ENCODE peak calls at places on chromosomes 11 and 22, in six cellular contexts. One of them, this sample, is unnamed.

GRCh38 chr22:32016081-32016480 is 27.0 kb upstream of the SLC5A1 start:
- DNase-seq in SK-N-SH: no peak
- DNase-seq in transverse colon: no peak
- DNase-seq in sigmoid colon: no peak
- DNase-seq in tibial nerve: no peak
- DNase-seq in A549: no peak
- DNase-seq in this sample: no peak

GRCh38 chr11:38538866-38539651 is 1941.0 kb upstream of the RAG2 start:
- DNase-seq in SK-N-SH: no peak
- DNase-seq in transverse colon: no peak
- DNase-seq in sigmoid colon: no peak
- DNase-seq in tibial nerve: no peak
- DNase-seq in A549: no peak
- DNase-seq in this sample: no peak

GRCh38 chr11:57646756-57647303 is 2.9 kb downstream of the YPEL4 start:
- DNase-seq in SK-N-SH: no peak
- DNase-seq in transverse colon: no peak
- DNase-seq in sigmoid colon: no peak
- DNase-seq in tibial nerve: no peak
- DNase-seq in A549: no peak
- DNase-seq in this sample: peak

GRCh38 chr11:34825315-34825669 is 90.9 kb downstream of the APIP start:
- DNase-seq in SK-N-SH: no peak
- DNase-seq in transverse colon: no peak
- DNase-seq in sigmoid colon: no peak
- DNase-seq in tibial nerve: no peak
- DNase-seq in A549: no peak
- DNase-seq in this sample: no peak

GRCh38 chr11:2148253-2149000 is 9.2 kb upstream of the IGF2 start:
- DNase-seq in SK-N-SH: no peak
- DNase-seq in transverse colon: no peak
- DNase-seq in sigmoid colon: no peak
- DNase-seq in tibial nerve: no peak
- DNase-seq in A549: no peak
- DNase-seq in this sample: no peak

GRCh38 chr22:22552630-22553029 is 6.4 kb downstream of the PRAME start:
- DNase-seq in SK-N-SH: peak
- DNase-seq in transverse colon: no peak
- DNase-seq in sigmoid colon: no peak
- DNase-seq in tibial nerve: no peak
- DNase-seq in A549: no peak
- DNase-seq in this sample: no peak

GRCh38 chr11:117073539-117073938 is 24.7 kb downstream of the SIK3 start:
- DNase-seq in SK-N-SH: no peak
- DNase-seq in transverse colon: no peak
- DNase-seq in sigmoid colon: no peak
- DNase-seq in tibial nerve: no peak
- DNase-seq in A549: no peak
- DNase-seq in this sample: no peak

GRCh38 chr11:11025087-11025486 is 167.2 kb upstream of the ZBED5 start:
- DNase-seq in SK-N-SH: no peak
- DNase-seq in transverse colon: no peak
- DNase-seq in sigmoid colon: no peak
- DNase-seq in tibial nerve: no peak
- DNase-seq in A549: no peak
- DNase-seq in this sample: no peak

GRCh38 chr11:102427068-102427467 is 25.5 kb downstream of the TMEM123 start:
- DNase-seq in SK-N-SH: no peak
- DNase-seq in transverse colon: no peak
- DNase-seq in sigmoid colon: no peak
- DNase-seq in tibial nerve: no peak
- DNase-seq in A549: no peak
- DNase-seq in this sample: no peak

GRCh38 chr11:3015796-3016195 is 23.7 kb upstream of the NAP1L4 start:
- DNase-seq in SK-N-SH: peak
- DNase-seq in transverse colon: no peak
- DNase-seq in sigmoid colon: no peak
- DNase-seq in tibial nerve: no peak
- DNase-seq in A549: no peak
- DNase-seq in this sample: no peak

GRCh38 chr11:7672960-7673723 is at the start of gene CYB5R2:
- DNase-seq in SK-N-SH: peak
- DNase-seq in transverse colon: peak
- DNase-seq in sigmoid colon: peak
- DNase-seq in tibial nerve: peak
- DNase-seq in A549: peak
- DNase-seq in this sample: peak

GRCh38 chr11:210122-210802 is 2.8 kb downstream of the RIC8A start:
- DNase-seq in SK-N-SH: no peak
- DNase-seq in transverse colon: no peak
- DNase-seq in sigmoid colon: peak
- DNase-seq in tibial nerve: no peak
- DNase-seq in A549: peak
- DNase-seq in this sample: no peak

GRCh38 chr11:17519486-17519885 is 24.7 kb downstream of the USH1C start:
- DNase-seq in SK-N-SH: no peak
- DNase-seq in transverse colon: no peak
- DNase-seq in sigmoid colon: no peak
- DNase-seq in tibial nerve: no peak
- DNase-seq in A549: no peak
- DNase-seq in this sample: no peak

GRCh38 chr11:117866526-117866925 is 9.9 kb downstream of the FXYD6 start:
- DNase-seq in SK-N-SH: no peak
- DNase-seq in transverse colon: no peak
- DNase-seq in sigmoid colon: no peak
- DNase-seq in tibial nerve: no peak
- DNase-seq in A549: no peak
- DNase-seq in this sample: no peak

GRCh38 chr11:19512621-19513020 is 200.0 kb upstream of the NAV2 start:
- DNase-seq in SK-N-SH: no peak
- DNase-seq in transverse colon: no peak
- DNase-seq in sigmoid colon: no peak
- DNase-seq in tibial nerve: no peak
- DNase-seq in A549: no peak
- DNase-seq in this sample: no peak

GRCh38 chr22:17368727-17369552 is at the start of gene CECR2:
- DNase-seq in SK-N-SH: peak
- DNase-seq in transverse colon: peak
- DNase-seq in sigmoid colon: peak
- DNase-seq in tibial nerve: no peak
- DNase-seq in A549: no peak
- DNase-seq in this sample: peak

GRCh38 chr11:12889243-12889642 is 119.9 kb upstream of the RASSF10 start:
- DNase-seq in SK-N-SH: no peak
- DNase-seq in transverse colon: no peak
- DNase-seq in sigmoid colon: peak
- DNase-seq in tibial nerve: no peak
- DNase-seq in A549: no peak
- DNase-seq in this sample: peak

GRCh38 chr22:27574651-27575050 is 226.9 kb downstream of the MN1 start:
- DNase-seq in SK-N-SH: no peak
- DNase-seq in transverse colon: no peak
- DNase-seq in sigmoid colon: no peak
- DNase-seq in tibial nerve: no peak
- DNase-seq in A549: no peak
- DNase-seq in this sample: no peak

GRCh38 chr11:75468534-75469340 is 35.7 kb upstream of the KLHL35 start:
- DNase-seq in SK-N-SH: peak
- DNase-seq in transverse colon: peak
- DNase-seq in sigmoid colon: peak
- DNase-seq in tibial nerve: peak
- DNase-seq in A549: no peak
- DNase-seq in this sample: peak

GRCh38 chr11:79122759-79123158 is 318.1 kb downstream of the TENM4 start:
- DNase-seq in SK-N-SH: no peak
- DNase-seq in transverse colon: no peak
- DNase-seq in sigmoid colon: no peak
- DNase-seq in tibial nerve: no peak
- DNase-seq in A549: no peak
- DNase-seq in this sample: no peak

GRCh38 chr22:42489000-42489399 is 30.6 kb downstream of the RRP7A start:
- DNase-seq in SK-N-SH: no peak
- DNase-seq in transverse colon: no peak
- DNase-seq in sigmoid colon: peak
- DNase-seq in tibial nerve: no peak
- DNase-seq in A549: no peak
- DNase-seq in this sample: no peak

GRCh38 chr11:126739499-126740145 is 260.9 kb downstream of the KIRREL3 start:
- DNase-seq in SK-N-SH: no peak
- DNase-seq in transverse colon: no peak
- DNase-seq in sigmoid colon: no peak
- DNase-seq in tibial nerve: no peak
- DNase-seq in A549: no peak
- DNase-seq in this sample: no peak

GRCh38 chr11:125773516-125773915 is 5.1 kb downstream of the PATE2 start:
- DNase-seq in SK-N-SH: no peak
- DNase-seq in transverse colon: no peak
- DNase-seq in sigmoid colon: no peak
- DNase-seq in tibial nerve: no peak
- DNase-seq in A549: no peak
- DNase-seq in this sample: no peak

GRCh38 chr11:133918606-133919260 is 38.0 kb downstream of the IGSF9B start:
- DNase-seq in SK-N-SH: no peak
- DNase-seq in transverse colon: no peak
- DNase-seq in sigmoid colon: no peak
- DNase-seq in tibial nerve: no peak
- DNase-seq in A549: no peak
- DNase-seq in this sample: no peak

GRCh38 chr22:49643466-49643865 is 184.2 kb downstream of the BRD1 start:
- DNase-seq in SK-N-SH: no peak
- DNase-seq in transverse colon: no peak
- DNase-seq in sigmoid colon: no peak
- DNase-seq in tibial nerve: no peak
- DNase-seq in A549: no peak
- DNase-seq in this sample: no peak

GRCh38 chr11:21761000-21761399 is 431.9 kb upstream of the ANO5 start:
- DNase-seq in SK-N-SH: no peak
- DNase-seq in transverse colon: no peak
- DNase-seq in sigmoid colon: no peak
- DNase-seq in tibial nerve: no peak
- DNase-seq in A549: no peak
- DNase-seq in this sample: no peak

GRCh38 chr22:27554106-27554814 is 247.3 kb downstream of the MN1 start:
- DNase-seq in SK-N-SH: no peak
- DNase-seq in transverse colon: peak
- DNase-seq in sigmoid colon: no peak
- DNase-seq in tibial nerve: no peak
- DNase-seq in A549: no peak
- DNase-seq in this sample: no peak

DNA sequence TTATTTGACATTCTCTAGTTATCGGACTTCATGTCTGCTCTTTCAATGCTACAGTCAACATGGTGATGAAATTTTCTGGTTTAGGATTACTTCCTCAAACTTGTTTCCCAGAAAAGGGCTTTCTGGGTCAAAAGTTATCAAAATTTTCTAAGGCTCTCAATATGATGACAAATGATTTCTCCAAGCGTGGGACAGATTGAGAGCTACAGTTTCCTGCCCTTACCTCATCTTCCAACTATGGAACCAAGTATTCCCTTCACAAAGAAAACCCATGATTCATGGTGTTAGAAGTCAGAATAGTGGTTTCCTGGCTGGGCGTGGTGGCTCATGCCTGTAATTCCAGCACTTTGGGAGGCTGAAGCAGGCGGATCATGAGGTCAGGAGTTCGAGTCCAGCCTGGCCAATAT is 17.8 kb downstream of the MYO18B start:
- DNase-seq in SK-N-SH: no peak
- DNase-seq in transverse colon: no peak
- DNase-seq in sigmoid colon: no peak
- DNase-seq in tibial nerve: no peak
- DNase-seq in A549: peak
- DNase-seq in this sample: no peak
- H3K27ac ChIP-seq in SK-N-SH: no peak
- H3K27ac ChIP-seq in transverse colon: no peak
- H3K27ac ChIP-seq in sigmoid colon: no peak
- H3K27ac ChIP-seq in tibial nerve: no peak
- H3K27ac ChIP-seq in A549: peak
- H3K27ac ChIP-seq in this sample: no peak

DNA sequence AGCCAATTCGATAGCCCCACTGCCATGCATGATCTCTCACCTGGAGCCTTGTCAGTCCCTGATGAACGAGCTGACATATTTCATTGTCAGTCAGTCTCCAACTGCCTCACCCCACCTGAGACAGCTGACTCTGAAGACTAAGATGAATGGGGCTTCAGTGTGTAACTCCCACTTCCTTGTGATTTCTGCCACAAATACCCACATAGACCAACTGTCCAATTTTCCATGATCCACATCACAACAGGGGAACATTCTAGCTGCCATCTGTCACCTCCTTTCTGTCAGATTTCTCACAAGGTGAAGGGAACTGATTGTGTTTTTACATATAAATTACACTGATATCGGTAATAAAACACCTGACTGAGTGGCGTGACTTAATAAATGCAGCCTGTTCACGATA is 206.5 kb downstream of the FAM181B start:
- DNase-seq in SK-N-SH: no peak
- DNase-seq in transverse colon: no peak
- DNase-seq in sigmoid colon: no peak
- DNase-seq in tibial nerve: no peak
- DNase-seq in A549: no peak
- DNase-seq in this sample: no peak
- TF ChIP-seq EP300 in SK-N-SH: no peak
- TF ChIP-seq EP300 in transverse colon: no peak
- TF ChIP-seq EP300 in sigmoid colon: no peak
- TF ChIP-seq EP300 in tibial nerve: no peak
- TF ChIP-seq EP300 in A549: no peak
- TF ChIP-seq EP300 in this sample: no peak

DNA sequence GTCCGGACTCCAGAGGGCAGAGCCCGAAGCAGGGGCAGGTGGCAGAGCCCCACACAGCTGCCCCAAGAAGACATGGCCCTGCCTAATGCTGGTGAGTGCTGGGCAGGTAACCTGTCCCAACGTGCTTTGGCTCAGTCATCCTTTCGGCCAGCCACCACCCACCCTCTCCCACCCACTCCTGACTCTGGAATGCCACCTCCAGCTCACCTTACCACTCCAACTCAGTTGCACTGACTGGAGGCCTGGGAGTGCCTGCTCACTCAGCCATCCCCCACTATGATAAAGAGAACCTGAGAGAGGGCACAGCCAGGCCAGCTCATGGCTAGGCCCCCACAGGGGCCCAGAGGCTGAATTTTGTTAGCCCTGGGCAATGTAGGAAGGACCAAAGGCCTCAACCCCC is 53.8 kb upstream of the MPEG1 start:
- DNase-seq in SK-N-SH: no peak
- DNase-seq in transverse colon: no peak
- DNase-seq in sigmoid colon: no peak
- DNase-seq in tibial nerve: no peak
- DNase-seq in A549: no peak
- DNase-seq in this sample: no peak
- H3K27ac ChIP-seq in SK-N-SH: no peak
- H3K27ac ChIP-seq in transverse colon: no peak
- H3K27ac ChIP-seq in sigmoid colon: no peak
- H3K27ac ChIP-seq in tibial nerve: no peak
- H3K27ac ChIP-seq in A549: no peak
- H3K27ac ChIP-seq in this sample: no peak

GRCh38 chr11:62217191-62217748 is 8.8 kb downstream of the SCGB2A1 start:
- DNase-seq in SK-N-SH: no peak
- DNase-seq in transverse colon: no peak
- DNase-seq in sigmoid colon: no peak
- DNase-seq in tibial nerve: no peak
- DNase-seq in A549: no peak
- DNase-seq in this sample: no peak
- TF ChIP-seq EP300 in SK-N-SH: no peak
- TF ChIP-seq EP300 in transverse colon: no peak
- TF ChIP-seq EP300 in sigmoid colon: no peak
- TF ChIP-seq EP300 in tibial nerve: no peak
- TF ChIP-seq EP300 in A549: no peak
- TF ChIP-seq EP300 in this sample: no peak

GRCh38 chr22:38261478-38261803 is 11.4 kb downstream of the TMEM184B start:
- DNase-seq in SK-N-SH: no peak
- DNase-seq in transverse colon: no peak
- DNase-seq in sigmoid colon: no peak
- DNase-seq in tibial nerve: no peak
- DNase-seq in A549: no peak
- DNase-seq in this sample: no peak
- H3K27ac ChIP-seq in SK-N-SH: no peak
- H3K27ac ChIP-seq in transverse colon: peak
- H3K27ac ChIP-seq in sigmoid colon: peak
- H3K27ac ChIP-seq in tibial nerve: peak
- H3K27ac ChIP-seq in A549: no peak
- H3K27ac ChIP-seq in this sample: peak

This sample was measured in upper lobe of left lung.